ENCODE peak calls at places on chromosomes 6 and 20, in eight cellular contexts. H is fibroblast of pulmonary artery, V is cardiac fibroblast, A is kidney, M is AG10803, Z is AG09309, L is GM20000, J is MCF 10A. S is an unnamed sample.

GRCh38 chr6:47306887-47307286 is 2.8 kb downstream of the TNFRSF21 start:
- DNase-seq in H (peak), A (no peak), M (peak), J (no peak), V (peak), L (no peak), Z (no peak), S (no peak)

GRCh38 chr6:4522453-4522852 is 253.8 kb upstream of the CDYL start:
- DNase-seq in J (no peak), A (no peak), H (no peak), L (no peak), V (no peak), Z (no peak), M (peak), S (no peak)

GRCh38 chr6:39908838-39909583 is 25.3 kb downstream of the MOCS1 start:
- DNase-seq in V (no peak), J (no peak), Z (no peak), H (no peak), L (no peak), M (no peak), A (no peak), S (no peak)

GRCh38 chr6:98576811-98577210 is 257.6 kb upstream of the POU3F2 start:
- DNase-seq in H (no peak), A (no peak), L (no peak), M (peak), V (no peak), Z (no peak), J (no peak), S (no peak)

GRCh38 chr20:15760217-15760567 is 813.1 kb downstream of the KIF16B start:
- DNase-seq in V (no peak), J (no peak), H (no peak), Z (no peak), L (no peak), A (no peak), M (no peak), S (no peak)

GRCh38 chr6:39880521-39881048 is 53.7 kb downstream of the MOCS1 start:
- DNase-seq in A (no peak), H (no peak), Z (no peak), V (no peak), L (no peak), M (no peak), J (no peak), S (no peak)

GRCh38 chr6:143607959-143608358 is 69.8 kb upstream of the PHACTR2 start:
- DNase-seq in Z (no peak), J (no peak), H (no peak), V (no peak), L (no peak), M (no peak), A (no peak), S (no peak)

GRCh38 chr6:13395272-13396237 is 67.2 kb upstream of the TBC1D7 start:
- DNase-seq in V (peak), J (peak), Z (peak), A (peak), H (peak), L (peak), M (peak), S (peak)

DNA sequence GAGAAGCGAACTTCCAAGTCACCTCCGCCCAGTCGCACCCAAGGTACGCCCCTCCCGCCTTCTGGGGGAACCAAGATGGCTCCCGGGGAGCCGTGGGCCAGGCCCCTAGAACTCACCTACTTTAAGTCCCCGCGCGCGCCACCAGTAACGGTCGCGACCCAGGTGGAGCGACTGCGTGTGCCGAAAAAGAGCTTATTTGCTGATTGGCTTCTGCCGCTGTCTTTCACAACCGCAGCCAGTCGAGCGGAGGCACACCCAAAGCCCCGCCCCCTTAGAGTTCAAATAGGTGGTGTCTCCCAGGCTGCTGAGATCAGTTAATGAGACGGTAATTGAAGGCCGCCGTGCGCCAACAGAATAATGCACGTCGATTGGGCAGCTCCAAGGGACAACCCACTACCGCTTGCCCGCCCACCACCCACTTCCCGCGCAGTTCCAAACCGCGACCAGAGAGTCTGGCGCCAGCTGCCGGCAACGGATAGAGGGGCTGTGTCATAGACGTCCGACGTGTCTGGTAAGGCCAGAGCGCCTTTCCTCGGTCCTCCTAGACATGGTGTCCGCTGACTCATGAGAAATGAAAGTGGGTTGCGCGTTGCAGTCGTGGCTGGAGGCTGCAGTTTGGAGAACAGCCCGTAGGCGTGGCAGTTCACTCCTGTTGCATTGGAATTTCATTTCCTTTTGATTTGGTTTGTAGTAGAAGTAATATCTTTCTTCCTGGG is at the start of gene MDC1:
- DNase-seq in L (peak), M (peak), J (peak), Z (peak), V (peak), A (peak), H (peak), S (peak)
- TF ChIP-seq CTCF in L (no peak), M (peak), J (no peak), Z (peak), V (peak), A (peak), H (peak), S (peak)

DNA sequence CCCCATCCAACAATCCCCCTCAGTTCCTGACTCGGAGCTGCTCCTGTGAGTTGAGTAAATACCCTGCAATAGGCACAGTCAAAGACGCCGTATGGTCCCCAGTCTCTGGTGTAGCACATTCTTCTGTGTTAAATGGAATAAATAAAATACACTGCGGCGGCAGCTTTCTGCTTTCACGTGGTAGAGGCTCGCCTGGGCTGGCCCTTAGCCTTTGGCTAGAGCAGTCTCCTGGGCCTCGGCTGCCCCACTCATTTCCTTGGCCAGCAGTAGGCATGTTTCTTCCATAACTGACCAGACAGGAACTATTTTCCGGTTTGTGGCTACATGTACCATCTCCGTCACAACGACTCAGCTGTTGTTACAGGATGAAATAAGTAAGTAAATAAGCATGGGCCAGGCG is 20.7 kb downstream of the SERPINB6 start:
- DNase-seq in J (no peak), H (no peak), A (no peak), Z (no peak), M (no peak), L (no peak), V (no peak), S (no peak)
- TF ChIP-seq CTCF in J (no peak), H (no peak), A (no peak), Z (no peak), M (no peak), L (no peak), V (no peak), S (no peak)

DNA sequence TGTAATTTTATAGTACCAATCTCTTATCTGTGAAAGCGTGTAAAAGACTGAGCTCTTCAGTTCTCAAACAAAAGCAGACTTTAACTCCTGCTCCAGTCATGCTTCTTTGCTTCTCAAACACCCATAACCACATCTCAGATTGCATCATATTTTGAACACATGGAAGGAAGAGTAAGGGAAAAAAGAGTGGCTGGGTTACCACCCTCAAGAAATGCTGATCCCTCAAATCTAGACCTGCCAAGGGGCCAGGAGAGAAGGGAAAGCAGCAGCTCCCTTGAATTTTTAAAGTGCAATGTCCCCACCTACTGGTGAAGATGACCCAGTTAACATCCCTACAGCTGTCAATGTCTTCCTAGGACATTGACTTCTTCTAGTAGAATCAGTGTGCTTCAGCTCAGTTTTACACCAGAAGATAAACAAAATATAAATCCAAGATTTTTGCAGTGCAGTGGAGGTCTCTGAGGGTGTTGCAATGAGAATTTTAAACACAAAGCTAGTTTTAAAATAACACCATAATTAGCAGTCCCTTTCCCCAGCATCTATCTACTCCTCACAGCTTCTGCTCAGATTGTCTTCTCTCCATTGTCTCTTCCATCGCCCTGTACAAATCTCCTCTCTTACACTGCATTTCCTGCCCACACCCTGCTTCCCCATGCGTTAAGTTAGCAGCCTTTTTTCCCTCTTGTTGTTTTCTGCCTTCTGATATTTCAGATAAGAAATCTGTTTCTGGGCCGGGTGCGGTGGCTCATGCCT is 22.6 kb upstream of the HLA-DQB2 start:
- DNase-seq in V (peak), M (peak), Z (peak), L (peak), J (peak), A (no peak), H (peak), S (peak)
- TF ChIP-seq CTCF in V (peak), M (peak), Z (peak), L (peak), J (peak), A (peak), H (peak), S (peak)

GRCh38 chr20:46087161-46087560 is 2.6 kb downstream of the NCOA5 start:
- DNase-seq in L (no peak), Z (no peak), A (no peak), M (peak), H (peak), J (peak), V (peak), S (peak)
- TF ChIP-seq CTCF in L (peak), Z (peak), A (peak), M (peak), H (peak), J (peak), V (peak), S (peak)

DNA sequence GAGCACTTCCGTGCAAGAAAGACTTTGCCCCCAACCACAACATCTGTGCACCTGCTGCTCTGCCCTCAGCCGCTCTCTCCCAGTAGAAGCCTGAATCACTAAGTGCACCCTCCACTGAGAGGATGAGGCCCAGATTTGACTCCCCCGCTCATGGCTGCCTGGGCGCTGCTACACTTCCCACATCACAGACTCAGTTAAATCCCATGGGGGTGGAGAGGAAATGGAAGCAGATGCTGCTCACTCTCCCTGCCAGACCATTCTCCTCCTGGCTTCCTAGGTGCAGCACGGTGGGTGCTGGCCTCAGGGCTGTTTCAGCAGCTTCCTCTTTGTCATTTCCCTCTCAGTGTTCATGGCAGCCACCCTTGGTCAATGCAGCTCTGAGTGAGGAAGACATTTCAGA is 4.8 kb downstream of the CST5 start:
- DNase-seq in Z (no peak), J (no peak), H (no peak), A (no peak), L (no peak), M (no peak), V (no peak), S (no peak)
- TF ChIP-seq CTCF in Z (no peak), J (no peak), H (no peak), A (no peak), L (no peak), M (no peak), V (no peak), S (no peak)

DNA sequence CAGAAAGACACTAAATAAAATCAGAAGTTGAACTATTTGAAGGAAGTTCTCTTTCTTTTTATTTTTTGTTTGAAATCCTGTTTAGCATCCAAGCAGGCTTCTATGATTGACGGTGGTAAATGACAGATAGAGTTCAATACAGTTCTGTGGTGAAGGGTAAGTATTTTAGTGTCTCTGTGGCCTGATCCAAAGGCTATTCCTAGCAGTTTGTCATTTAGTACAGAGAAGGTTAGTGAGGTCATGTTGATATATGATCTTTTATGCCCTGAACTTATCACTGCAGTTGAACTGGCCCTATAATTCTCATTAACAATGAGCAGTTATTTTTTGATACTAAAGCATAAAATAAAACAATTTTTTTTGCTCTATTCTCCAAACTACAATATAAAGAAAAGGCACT is 144.7 kb upstream of the HDAC2 start:
- DNase-seq in H (no peak), M (no peak), Z (no peak), A (no peak), L (no peak), J (no peak), V (no peak), S (no peak)
- TF ChIP-seq CTCF in H (no peak), M (no peak), Z (no peak), A (no peak), L (no peak), J (no peak), V (no peak), S (no peak)

S was measured in HFFc6.